ENCODE peak calls at places on chromosomes 13 and 19, in nine cellular contexts. One of them, this sample, is unnamed.

GRCh38 chr19:16076958-16077611 is 790 bp downstream of the TPM4 start:
- DNase-seq in left cardiac atrium: peak
- DNase-seq in mesothelial cell of epicardium: peak
- DNase-seq in PC-3: no peak
- DNase-seq in lower lobe of right lung: peak
- DNase-seq in activated T-cell treated with anti-CD3 and anti-CD28 coated beads for 1 hour: no peak
- DNase-seq in GM20000: no peak
- DNase-seq in IMR-90: no peak
- DNase-seq in ACHN: peak
- DNase-seq in this sample: no peak

GRCh38 chr13:90414691-90415596 is 932.5 kb upstream of the MIR17HG start:
- DNase-seq in left cardiac atrium: no peak
- DNase-seq in mesothelial cell of epicardium: no peak
- DNase-seq in PC-3: peak
- DNase-seq in lower lobe of right lung: no peak
- DNase-seq in activated T-cell treated with anti-CD3 and anti-CD28 coated beads for 1 hour: no peak
- DNase-seq in GM20000: no peak
- DNase-seq in IMR-90: peak
- DNase-seq in ACHN: peak
- DNase-seq in this sample: no peak

GRCh38 chr13:110475550-110476219 is 85.8 kb downstream of the RAB20 start:
- DNase-seq in left cardiac atrium: no peak
- DNase-seq in mesothelial cell of epicardium: no peak
- DNase-seq in PC-3: no peak
- DNase-seq in lower lobe of right lung: peak
- DNase-seq in activated T-cell treated with anti-CD3 and anti-CD28 coated beads for 1 hour: no peak
- DNase-seq in GM20000: no peak
- DNase-seq in IMR-90: no peak
- DNase-seq in ACHN: no peak
- DNase-seq in this sample: no peak

GRCh38 chr13:41565221-41565620 is 107.9 kb downstream of the RGCC start:
- DNase-seq in left cardiac atrium: no peak
- DNase-seq in mesothelial cell of epicardium: no peak
- DNase-seq in PC-3: no peak
- DNase-seq in lower lobe of right lung: no peak
- DNase-seq in activated T-cell treated with anti-CD3 and anti-CD28 coated beads for 1 hour: no peak
- DNase-seq in GM20000: no peak
- DNase-seq in IMR-90: peak
- DNase-seq in ACHN: peak
- DNase-seq in this sample: no peak

GRCh38 chr19:32877977-32878745 is 8.6 kb upstream of the SLC7A9 start:
- DNase-seq in left cardiac atrium: no peak
- DNase-seq in mesothelial cell of epicardium: no peak
- DNase-seq in PC-3: no peak
- DNase-seq in lower lobe of right lung: no peak
- DNase-seq in activated T-cell treated with anti-CD3 and anti-CD28 coated beads for 1 hour: no peak
- DNase-seq in GM20000: peak
- DNase-seq in IMR-90: no peak
- DNase-seq in ACHN: no peak
- DNase-seq in this sample: no peak

GRCh38 chr19:656751-657559 is 6.1 kb downstream of the RNF126 start:
- DNase-seq in left cardiac atrium: no peak
- DNase-seq in mesothelial cell of epicardium: no peak
- DNase-seq in PC-3: no peak
- DNase-seq in lower lobe of right lung: no peak
- DNase-seq in activated T-cell treated with anti-CD3 and anti-CD28 coated beads for 1 hour: no peak
- DNase-seq in GM20000: no peak
- DNase-seq in IMR-90: no peak
- DNase-seq in ACHN: no peak
- DNase-seq in this sample: no peak

GRCh38 chr13:28258401-28258800 is 120.1 kb downstream of the PAN3 start:
- DNase-seq in left cardiac atrium: no peak
- DNase-seq in mesothelial cell of epicardium: no peak
- DNase-seq in PC-3: no peak
- DNase-seq in lower lobe of right lung: no peak
- DNase-seq in activated T-cell treated with anti-CD3 and anti-CD28 coated beads for 1 hour: no peak
- DNase-seq in GM20000: no peak
- DNase-seq in IMR-90: no peak
- DNase-seq in ACHN: no peak
- DNase-seq in this sample: no peak

GRCh38 chr13:114062754-114063153 is 69.7 kb downstream of the RASA3 start:
- DNase-seq in left cardiac atrium: no peak
- DNase-seq in mesothelial cell of epicardium: no peak
- DNase-seq in PC-3: no peak
- DNase-seq in lower lobe of right lung: no peak
- DNase-seq in activated T-cell treated with anti-CD3 and anti-CD28 coated beads for 1 hour: no peak
- DNase-seq in GM20000: no peak
- DNase-seq in IMR-90: no peak
- DNase-seq in ACHN: no peak
- DNase-seq in this sample: no peak

GRCh38 chr19:18999896-19000620 is 33.3 kb downstream of the SUGP2 start:
- DNase-seq in left cardiac atrium: no peak
- DNase-seq in mesothelial cell of epicardium: no peak
- DNase-seq in PC-3: no peak
- DNase-seq in lower lobe of right lung: no peak
- DNase-seq in activated T-cell treated with anti-CD3 and anti-CD28 coated beads for 1 hour: no peak
- DNase-seq in GM20000: no peak
- DNase-seq in IMR-90: peak
- DNase-seq in ACHN: no peak
- DNase-seq in this sample: no peak

GRCh38 chr13:97224544-97225324 is 2.6 kb downstream of the MBNL2 start:
- DNase-seq in left cardiac atrium: no peak
- DNase-seq in mesothelial cell of epicardium: no peak
- DNase-seq in PC-3: peak
- DNase-seq in lower lobe of right lung: no peak
- DNase-seq in activated T-cell treated with anti-CD3 and anti-CD28 coated beads for 1 hour: no peak
- DNase-seq in GM20000: no peak
- DNase-seq in IMR-90: peak
- DNase-seq in ACHN: peak
- DNase-seq in this sample: no peak

GRCh38 chr19:9945319-9945966 is 9.1 kb upstream of the OLFM2 start:
- DNase-seq in left cardiac atrium: peak
- DNase-seq in mesothelial cell of epicardium: peak
- DNase-seq in PC-3: peak
- DNase-seq in lower lobe of right lung: peak
- DNase-seq in activated T-cell treated with anti-CD3 and anti-CD28 coated beads for 1 hour: no peak
- DNase-seq in GM20000: no peak
- DNase-seq in IMR-90: peak
- DNase-seq in ACHN: peak
- DNase-seq in this sample: no peak

GRCh38 chr19:47176071-47176626 is 45.5 kb downstream of the SAE1 start:
- DNase-seq in left cardiac atrium: no peak
- DNase-seq in mesothelial cell of epicardium: no peak
- DNase-seq in PC-3: no peak
- DNase-seq in lower lobe of right lung: no peak
- DNase-seq in activated T-cell treated with anti-CD3 and anti-CD28 coated beads for 1 hour: no peak
- DNase-seq in GM20000: no peak
- DNase-seq in IMR-90: peak
- DNase-seq in ACHN: no peak
- DNase-seq in this sample: no peak

GRCh38 chr19:10747271-10747670 is 29.4 kb downstream of the DNM2 start:
- DNase-seq in left cardiac atrium: no peak
- DNase-seq in mesothelial cell of epicardium: no peak
- DNase-seq in PC-3: peak
- DNase-seq in lower lobe of right lung: peak
- DNase-seq in activated T-cell treated with anti-CD3 and anti-CD28 coated beads for 1 hour: no peak
- DNase-seq in GM20000: no peak
- DNase-seq in IMR-90: no peak
- DNase-seq in ACHN: no peak
- DNase-seq in this sample: no peak

GRCh38 chr19:33718668-33719259 is 77.9 kb upstream of the KCTD15 start:
- DNase-seq in left cardiac atrium: no peak
- DNase-seq in mesothelial cell of epicardium: no peak
- DNase-seq in PC-3: no peak
- DNase-seq in lower lobe of right lung: no peak
- DNase-seq in activated T-cell treated with anti-CD3 and anti-CD28 coated beads for 1 hour: no peak
- DNase-seq in GM20000: no peak
- DNase-seq in IMR-90: no peak
- DNase-seq in ACHN: no peak
- DNase-seq in this sample: no peak

This sample was measured in CD8-positive, alpha-beta memory T cell.